ENCODE peak calls at places on chromosomes 7 and 10, in eight cellular contexts. D, V, R, G, Z, P, C and T are unnamed samples.

GRCh38 chr7:100682228-100682741 is 8.7 kb downstream of the GNB2 start:
- DNase-seq in C (no peak), G (no peak), D (no peak), Z (no peak), P (no peak), R (peak), V (no peak), T (peak)

GRCh38 chr10:102231357-102232318 is 5.5 kb downstream of the ELOVL3 start:
- DNase-seq in G (no peak), V (peak), R (peak), P (peak), D (peak), Z (no peak), C (peak), T (no peak)

GRCh38 chr10:121813211-121813812 is 114.5 kb downstream of the ATE1 start:
- DNase-seq in V (no peak), R (no peak), P (peak), Z (no peak), C (no peak), D (peak), G (no peak), T (peak)

GRCh38 chr7:117285821-117286220 is 37.0 kb downstream of the WNT2 start:
- DNase-seq in V (no peak), Z (no peak), C (no peak), P (peak), G (no peak), D (no peak), R (no peak), T (no peak)

GRCh38 chr10:4285121-4285520 is 500.1 kb upstream of the KLF6 start:
- DNase-seq in G (no peak), D (no peak), C (no peak), P (no peak), R (no peak), V (no peak), Z (no peak), T (no peak)

GRCh38 chr10:132587175-132587574 is 49.6 kb downstream of the INPP5A start:
- DNase-seq in C (no peak), V (no peak), D (no peak), Z (no peak), R (no peak), P (no peak), G (no peak), T (no peak)

GRCh38 chr10:43044444-43045245 is 32.2 kb upstream of the RET start:
- DNase-seq in P (no peak), Z (peak), V (no peak), G (no peak), R (no peak), C (no peak), D (no peak), T (no peak)

GRCh38 chr7:32648408-32649156 is 153.3 kb downstream of the AVL9 start:
- DNase-seq in V (no peak), Z (no peak), D (no peak), G (no peak), R (no peak), C (no peak), P (no peak), T (no peak)

GRCh38 chr10:77637986-77638765 is 568 bp upstream of the KCNMA1 start:
- DNase-seq in C (no peak), D (peak), Z (no peak), V (no peak), G (peak), P (peak), R (peak), T (peak)

GRCh38 chr10:44786451-44786850 is 124.7 kb upstream of the TMEM72 start:
- DNase-seq in V (no peak), Z (no peak), D (no peak), P (no peak), G (no peak), R (no peak), C (no peak), T (peak)

GRCh38 chr7:106126170-106126938 is 14.2 kb upstream of the SYPL1 start:
- DNase-seq in Z (peak), R (no peak), P (peak), G (no peak), D (peak), C (no peak), V (peak), T (peak)

GRCh38 chr7:8063706-8064297 is 95.2 kb downstream of the GLCCI1 start:
- DNase-seq in R (no peak), Z (no peak), G (no peak), V (no peak), D (no peak), P (peak), C (no peak), T (no peak)

GRCh38 chr10:106535304-106535964 is 629.1 kb downstream of the SORCS1 start:
- DNase-seq in R (no peak), G (no peak), V (no peak), Z (no peak), P (no peak), C (no peak), D (peak), T (no peak)

GRCh38 chr7:132368246-132368900 is 207.9 kb downstream of the PLXNA4 start:
- DNase-seq in G (no peak), D (no peak), C (no peak), V (no peak), Z (no peak), R (no peak), P (no peak), T (no peak)

GRCh38 chr10:111506266-111507034 is 429.6 kb downstream of the ADRA2A start:
- DNase-seq in R (no peak), P (no peak), Z (no peak), G (no peak), V (no peak), C (no peak), D (no peak), T (no peak)

GRCh38 chr10:116312091-116312490 is 12.2 kb upstream of the CCDC172 start:
- DNase-seq in G (no peak), P (no peak), D (no peak), V (no peak), C (no peak), Z (no peak), R (no peak), T (no peak)

GRCh38 chr10:109689785-109690184 is 233.5 kb downstream of the XPNPEP1 start:
- DNase-seq in V (no peak), Z (no peak), D (no peak), C (no peak), G (no peak), P (no peak), R (no peak), T (no peak)

GRCh38 chr7:82091126-82091682 is 321.4 kb upstream of the HGF start:
- DNase-seq in R (no peak), P (no peak), V (no peak), G (no peak), C (no peak), Z (no peak), D (no peak), T (no peak)

GRCh38 chr7:112386619-112387018 is 63.6 kb upstream of the IFRD1 start:
- DNase-seq in G (no peak), Z (no peak), C (no peak), R (no peak), P (no peak), D (no peak), V (no peak), T (no peak)

GRCh38 chr10:97119058-97119832 is 66.5 kb downstream of the SLIT1 start:
- DNase-seq in P (no peak), D (no peak), R (peak), G (no peak), Z (no peak), C (no peak), V (no peak), T (no peak)

GRCh38 chr10:23399701-23400144 is 39.2 kb upstream of the OTUD1 start:
- DNase-seq in G (no peak), C (peak), D (peak), V (peak), R (no peak), Z (peak), P (peak), T (peak)

GRCh38 chr10:15791816-15792524 is 68.3 kb downstream of the MINDY3 start:
- DNase-seq in P (peak), V (no peak), R (no peak), G (no peak), Z (no peak), D (no peak), C (no peak), T (peak)

GRCh38 chr7:143975617-143976016 is 21.0 kb downstream of the OR2F1 start:
- DNase-seq in V (no peak), D (peak), P (no peak), G (no peak), C (peak), Z (no peak), R (no peak), T (peak)

GRCh38 chr10:8014649-8015048 is 39.8 kb upstream of the GATA3 start:
- DNase-seq in R (no peak), G (no peak), V (no peak), P (no peak), Z (no peak), C (no peak), D (no peak), T (no peak)

GRCh38 chr10:7157091-7157490 is 253.7 kb downstream of the SFMBT2 start:
- DNase-seq in Z (no peak), G (no peak), C (no peak), R (no peak), P (no peak), V (no peak), D (no peak), T (no peak)

GRCh38 chr7:142231716-142232115 is 26.1 kb downstream of the PRSS58 start:
- DNase-seq in C (peak), V (no peak), Z (no peak), D (peak), G (no peak), P (no peak), R (no peak), T (peak)

GRCh38 chr7:20213378-20213777 is 3.8 kb downstream of the MACC1 start:
- DNase-seq in P (no peak), D (no peak), Z (no peak), V (no peak), G (no peak), R (no peak), C (no peak), T (no peak)

DNA sequence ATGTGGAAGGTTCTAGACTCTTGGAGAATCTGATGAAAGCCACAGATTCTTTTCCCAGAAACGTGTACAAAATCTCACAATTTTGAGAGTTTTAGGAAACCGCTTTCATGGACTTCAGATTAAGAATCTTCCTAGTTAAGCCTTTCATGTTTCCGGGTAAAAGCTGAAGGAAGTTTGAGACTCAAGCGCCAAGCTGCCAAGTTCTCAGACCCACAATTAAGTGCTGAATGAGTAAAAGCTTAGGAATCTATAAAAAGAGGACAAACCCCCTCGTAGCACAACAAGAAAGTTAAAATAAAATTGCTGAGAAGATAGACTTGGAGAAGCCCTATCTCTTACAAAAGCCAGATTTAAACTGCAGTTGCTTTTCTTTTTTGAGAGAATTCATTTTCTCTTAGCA is 99.6 kb downstream of the ST8SIA6 start:
- DNase-seq in V (no peak), C (no peak), R (no peak), Z (no peak), G (no peak), P (no peak), D (no peak), T (peak)
- H3K4me3 ChIP-seq in V (no peak), C (no peak), R (no peak), Z (no peak), G (no peak), P (no peak), D (no peak), T (no peak)

GRCh38 chr10:78664929-78665525 is 403.7 kb upstream of the ZMIZ1 start:
- DNase-seq in P (peak), R (no peak), C (no peak), G (no peak), Z (no peak), V (peak), D (peak), T (peak)
- TF ChIP-seq CTCF in P (peak), R (peak), C (peak), G (no peak), Z (peak), V (peak), D (peak), T (peak)

GRCh38 chr7:25613912-25614311 is 385.6 kb upstream of the NPVF start:
- DNase-seq in Z (no peak), V (no peak), D (no peak), P (no peak), R (no peak), C (no peak), G (no peak), T (no peak)

GRCh38 chr7:25617219-25617618 is 388.9 kb upstream of the NPVF start:
- DNase-seq in Z (no peak), V (no peak), D (no peak), C (no peak), G (no peak), P (no peak), R (no peak), T (no peak)

GRCh38 chr7:25615603-25616002 is 387.3 kb upstream of the NPVF start:
- DNase-seq in Z (no peak), G (no peak), P (no peak), C (no peak), R (no peak), V (no peak), D (no peak), T (peak)

GRCh38 chr7:25615005-25615404 is 386.7 kb upstream of the NPVF start:
- DNase-seq in R (no peak), C (no peak), Z (no peak), V (no peak), G (no peak), D (no peak), P (no peak), T (no peak)

GRCh38 chr7:25614415-25614814 is 386.1 kb upstream of the NPVF start:
- DNase-seq in P (no peak), V (no peak), D (no peak), R (no peak), G (no peak), C (no peak), Z (no peak), T (no peak)
- H3K4me3 ChIP-seq in P (no peak), V (no peak), D (no peak), R (no peak), G (no peak), C (no peak), Z (no peak), T (no peak)

DNA sequence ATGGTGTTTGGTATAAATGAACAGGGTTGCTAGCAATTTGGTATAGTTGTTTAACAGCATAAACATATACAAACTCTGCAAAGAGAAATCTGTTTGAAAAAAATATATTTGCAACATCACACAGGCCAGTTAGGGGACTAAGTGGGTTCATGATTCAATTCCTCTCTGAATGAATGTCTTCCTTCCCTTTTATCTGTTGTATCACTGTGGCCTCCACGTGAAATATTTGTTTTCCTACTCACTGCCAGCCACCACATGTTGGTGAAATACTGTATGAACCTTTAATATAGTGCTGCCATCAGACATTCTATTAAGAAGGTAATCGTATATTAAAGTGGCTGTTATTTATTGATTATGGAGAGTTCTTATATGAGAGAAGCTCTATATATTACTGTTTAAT is 157.0 kb downstream of the ARID5B start:
- DNase-seq in C (no peak), P (no peak), R (no peak), G (no peak), D (no peak), Z (no peak), V (no peak), T (no peak)
- TF ChIP-seq CTCF in C (no peak), P (no peak), R (no peak), G (no peak), D (no peak), Z (no peak), V (no peak), T (no peak)